ENCODE peak calls at places on chromosomes 1 and 21, in six cellular contexts. One of them, this sample, is unnamed.

GRCh38 chr1:208028526-208028925 is 117.6 kb upstream of the CD34 start:
- DNase-seq in lower lobe of right lung: no peak
- DNase-seq in ovary: no peak
- DNase-seq in PC-3: no peak
- DNase-seq in CD4-positive, alpha-beta T cell: no peak
- DNase-seq in foreskin keratinocyte: no peak
- DNase-seq in this sample: no peak

GRCh38 chr1:118075116-118075515 is 109.9 kb downstream of the SPAG17 start:
- DNase-seq in lower lobe of right lung: no peak
- DNase-seq in ovary: no peak
- DNase-seq in PC-3: peak; percentile 12
- DNase-seq in CD4-positive, alpha-beta T cell: no peak
- DNase-seq in foreskin keratinocyte: no peak
- DNase-seq in this sample: no peak

GRCh38 chr21:16377120-16377658 is 647.4 kb downstream of the USP25 start:
- DNase-seq in lower lobe of right lung: no peak
- DNase-seq in ovary: no peak
- DNase-seq in PC-3: no peak
- DNase-seq in CD4-positive, alpha-beta T cell: no peak
- DNase-seq in foreskin keratinocyte: no peak
- DNase-seq in this sample: no peak

GRCh38 chr1:18234790-18235242 is 127.2 kb downstream of the IGSF21 start:
- DNase-seq in lower lobe of right lung: no peak
- DNase-seq in ovary: no peak
- DNase-seq in PC-3: peak; percentile 64
- DNase-seq in CD4-positive, alpha-beta T cell: no peak
- DNase-seq in foreskin keratinocyte: peak; percentile 2
- DNase-seq in this sample: no peak

GRCh38 chr21:17818158-17819113 is 720 bp downstream of the C21orf91 start:
- DNase-seq in lower lobe of right lung: peak; percentile 61
- DNase-seq in ovary: peak; percentile 27
- DNase-seq in PC-3: peak; percentile 56
- DNase-seq in CD4-positive, alpha-beta T cell: peak; percentile 31
- DNase-seq in foreskin keratinocyte: no peak
- DNase-seq in this sample: peak; percentile 68

GRCh38 chr1:203325418-203326091 is 20.2 kb downstream of the BTG2 start:
- DNase-seq in lower lobe of right lung: peak; percentile 74
- DNase-seq in ovary: no peak
- DNase-seq in PC-3: no peak
- DNase-seq in CD4-positive, alpha-beta T cell: no peak
- DNase-seq in foreskin keratinocyte: no peak
- DNase-seq in this sample: peak; percentile 78

GRCh38 chr1:183277821-183278735 is 92.0 kb downstream of the LAMC2 start:
- DNase-seq in lower lobe of right lung: no peak
- DNase-seq in ovary: no peak
- DNase-seq in PC-3: no peak
- DNase-seq in CD4-positive, alpha-beta T cell: no peak
- DNase-seq in foreskin keratinocyte: no peak
- DNase-seq in this sample: no peak

GRCh38 chr1:199685369-199685768 is 342.1 kb upstream of the NR5A2 start:
- DNase-seq in lower lobe of right lung: no peak
- DNase-seq in ovary: no peak
- DNase-seq in PC-3: peak; percentile 61
- DNase-seq in CD4-positive, alpha-beta T cell: no peak
- DNase-seq in foreskin keratinocyte: peak; percentile 31
- DNase-seq in this sample: no peak

GRCh38 chr1:173870252-173871075 is 2.3 kb downstream of the ZBTB37 start:
- DNase-seq in lower lobe of right lung: no peak
- DNase-seq in ovary: no peak
- DNase-seq in PC-3: no peak
- DNase-seq in CD4-positive, alpha-beta T cell: no peak
- DNase-seq in foreskin keratinocyte: no peak
- DNase-seq in this sample: no peak

GRCh38 chr1:241972703-241973375 is 15.3 kb downstream of the BECN2 start:
- DNase-seq in lower lobe of right lung: no peak
- DNase-seq in ovary: no peak
- DNase-seq in PC-3: no peak
- DNase-seq in CD4-positive, alpha-beta T cell: no peak
- DNase-seq in foreskin keratinocyte: no peak
- DNase-seq in this sample: no peak

GRCh38 chr1:147238925-147239820 is 3.3 kb upstream of the CHD1L start:
- DNase-seq in lower lobe of right lung: no peak
- DNase-seq in ovary: no peak
- DNase-seq in PC-3: no peak
- DNase-seq in CD4-positive, alpha-beta T cell: no peak
- DNase-seq in foreskin keratinocyte: no peak
- DNase-seq in this sample: no peak

GRCh38 chr1:100440075-100440809 is 87.9 kb downstream of the CDC14A start:
- DNase-seq in lower lobe of right lung: no peak
- DNase-seq in ovary: no peak
- DNase-seq in PC-3: no peak
- DNase-seq in CD4-positive, alpha-beta T cell: peak; percentile 73
- DNase-seq in foreskin keratinocyte: no peak
- DNase-seq in this sample: no peak

GRCh38 chr1:32881871-32882850 is 4.1 kb upstream of the HPCA start:
- DNase-seq in lower lobe of right lung: no peak
- DNase-seq in ovary: no peak
- DNase-seq in PC-3: no peak
- DNase-seq in CD4-positive, alpha-beta T cell: no peak
- DNase-seq in foreskin keratinocyte: no peak
- DNase-seq in this sample: peak; percentile 76

GRCh38 chr1:174995121-174995520 is 4.6 kb upstream of the CACYBP start:
- DNase-seq in lower lobe of right lung: no peak
- DNase-seq in ovary: no peak
- DNase-seq in PC-3: peak; percentile 9
- DNase-seq in CD4-positive, alpha-beta T cell: no peak
- DNase-seq in foreskin keratinocyte: no peak
- DNase-seq in this sample: no peak

GRCh38 chr1:71170925-71171324 is 90.1 kb upstream of the ZRANB2 start:
- DNase-seq in lower lobe of right lung: no peak
- DNase-seq in ovary: no peak
- DNase-seq in PC-3: peak; percentile 7
- DNase-seq in CD4-positive, alpha-beta T cell: no peak
- DNase-seq in foreskin keratinocyte: no peak
- DNase-seq in this sample: no peak

GRCh38 chr21:26939532-26940181 is 27.2 kb downstream of the ADAMTS5 start:
- DNase-seq in lower lobe of right lung: no peak
- DNase-seq in ovary: peak; percentile 48
- DNase-seq in PC-3: peak; percentile 2
- DNase-seq in CD4-positive, alpha-beta T cell: no peak
- DNase-seq in foreskin keratinocyte: no peak
- DNase-seq in this sample: peak; percentile 24

GRCh38 chr1:20322825-20323612 is 32.3 kb downstream of the VWA5B1 start:
- DNase-seq in lower lobe of right lung: no peak
- DNase-seq in ovary: no peak
- DNase-seq in PC-3: no peak
- DNase-seq in CD4-positive, alpha-beta T cell: peak; percentile 24
- DNase-seq in foreskin keratinocyte: no peak
- DNase-seq in this sample: no peak

GRCh38 chr1:166273618-166274017 is 106.8 kb upstream of the FAM78B start:
- DNase-seq in lower lobe of right lung: no peak
- DNase-seq in ovary: no peak
- DNase-seq in PC-3: no peak
- DNase-seq in CD4-positive, alpha-beta T cell: no peak
- DNase-seq in foreskin keratinocyte: no peak
- DNase-seq in this sample: no peak

GRCh38 chr1:185439727-185440415 is 122.8 kb upstream of the IVNS1ABP start:
- DNase-seq in lower lobe of right lung: no peak
- DNase-seq in ovary: no peak
- DNase-seq in PC-3: peak; percentile 83
- DNase-seq in CD4-positive, alpha-beta T cell: no peak
- DNase-seq in foreskin keratinocyte: peak; percentile 88
- DNase-seq in this sample: no peak

GRCh38 chr1:248697907-248698306 is 4.7 kb downstream of the OR14I1 start:
- DNase-seq in lower lobe of right lung: no peak
- DNase-seq in ovary: no peak
- DNase-seq in PC-3: peak; percentile 25
- DNase-seq in CD4-positive, alpha-beta T cell: no peak
- DNase-seq in foreskin keratinocyte: no peak
- DNase-seq in this sample: no peak

GRCh38 chr1:36446261-36446660 is 4.0 kb downstream of the OSCP1 start:
- DNase-seq in lower lobe of right lung: no peak
- DNase-seq in ovary: no peak
- DNase-seq in PC-3: no peak
- DNase-seq in CD4-positive, alpha-beta T cell: no peak
- DNase-seq in foreskin keratinocyte: no peak
- DNase-seq in this sample: no peak

GRCh38 chr1:77846966-77847365 is 41.5 kb upstream of the NEXN start:
- DNase-seq in lower lobe of right lung: no peak
- DNase-seq in ovary: no peak
- DNase-seq in PC-3: no peak
- DNase-seq in CD4-positive, alpha-beta T cell: no peak
- DNase-seq in foreskin keratinocyte: no peak
- DNase-seq in this sample: no peak
- H3K27ac ChIP-seq in lower lobe of right lung: no peak overlapping the region
- H3K27ac ChIP-seq in ovary: no peak overlapping the region
- H3K27ac ChIP-seq in PC-3: no peak overlapping the region
- H3K27ac ChIP-seq in CD4-positive, alpha-beta T cell: no peak overlapping the region
- H3K27ac ChIP-seq in foreskin keratinocyte: no peak overlapping the region
- H3K27ac ChIP-seq in this sample: no peak overlapping the region

GRCh38 chr1:15515026-15515663 is 8.9 kb downstream of the CASP9 start:
- DNase-seq in lower lobe of right lung: no peak
- DNase-seq in ovary: peak; percentile 2
- DNase-seq in PC-3: peak; percentile 46
- DNase-seq in CD4-positive, alpha-beta T cell: no peak
- DNase-seq in foreskin keratinocyte: no peak
- DNase-seq in this sample: no peak
- H3K27ac ChIP-seq in lower lobe of right lung: no peak overlapping the region
- H3K27ac ChIP-seq in ovary: no peak overlapping the region
- H3K27ac ChIP-seq in PC-3: peak overlapping the region; percentile 43
- H3K27ac ChIP-seq in CD4-positive, alpha-beta T cell: no peak overlapping the region
- H3K27ac ChIP-seq in foreskin keratinocyte: no peak overlapping the region
- H3K27ac ChIP-seq in this sample: no peak overlapping the region

DNA sequence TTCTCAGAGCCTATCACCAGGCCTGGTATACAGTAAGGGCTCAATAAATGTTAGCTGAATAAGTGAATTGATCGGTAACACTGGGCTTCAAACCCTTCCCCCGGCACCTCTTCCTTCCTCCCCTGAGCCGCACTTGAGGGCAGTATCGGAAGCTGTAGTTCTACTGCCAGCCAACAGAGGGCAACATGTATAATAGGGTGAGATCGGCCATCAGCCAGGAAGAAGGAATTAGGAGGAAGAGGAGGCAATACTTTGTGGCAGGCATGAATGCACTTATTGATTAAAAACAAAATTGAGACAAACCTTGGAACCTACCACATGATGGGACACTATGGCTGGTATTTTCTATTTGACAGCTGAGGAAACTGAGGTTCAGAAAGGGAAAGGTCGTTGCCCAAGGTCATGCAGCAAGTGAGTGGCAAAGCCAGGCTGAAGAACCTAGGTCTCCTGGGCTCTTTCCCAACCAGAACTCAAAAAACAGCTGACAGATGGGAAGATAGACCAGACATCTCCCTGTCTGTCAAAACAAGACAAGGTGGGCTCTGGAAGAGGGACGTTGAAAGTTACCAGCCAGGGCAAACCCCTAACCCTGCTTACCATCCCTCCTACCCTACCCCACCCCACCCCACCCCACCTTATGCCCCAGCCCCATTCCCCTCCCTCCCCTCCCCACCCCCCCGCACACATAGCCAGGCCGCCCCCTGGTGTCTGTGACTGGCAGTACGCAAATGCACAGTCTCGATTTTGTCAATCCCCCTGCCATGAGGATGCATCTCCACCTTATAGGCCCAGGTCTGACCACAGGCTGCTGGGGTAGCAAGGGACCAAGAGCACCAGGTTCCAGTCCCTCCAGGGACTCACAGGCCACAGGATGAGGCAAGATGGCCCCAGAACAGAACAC is 107.3 kb upstream of the RUNX3 start:
- DNase-seq in lower lobe of right lung: no peak
- DNase-seq in ovary: no peak
- DNase-seq in PC-3: peak; percentile 68
- DNase-seq in CD4-positive, alpha-beta T cell: peak; percentile 60
- DNase-seq in foreskin keratinocyte: no peak
- DNase-seq in this sample: no peak
- H3K27ac ChIP-seq in lower lobe of right lung: no peak overlapping the region
- H3K27ac ChIP-seq in ovary: no peak overlapping the region
- H3K27ac ChIP-seq in PC-3: no peak overlapping the region
- H3K27ac ChIP-seq in CD4-positive, alpha-beta T cell: no peak overlapping the region
- H3K27ac ChIP-seq in foreskin keratinocyte: no peak overlapping the region
- H3K27ac ChIP-seq in this sample: no peak overlapping the region

DNA sequence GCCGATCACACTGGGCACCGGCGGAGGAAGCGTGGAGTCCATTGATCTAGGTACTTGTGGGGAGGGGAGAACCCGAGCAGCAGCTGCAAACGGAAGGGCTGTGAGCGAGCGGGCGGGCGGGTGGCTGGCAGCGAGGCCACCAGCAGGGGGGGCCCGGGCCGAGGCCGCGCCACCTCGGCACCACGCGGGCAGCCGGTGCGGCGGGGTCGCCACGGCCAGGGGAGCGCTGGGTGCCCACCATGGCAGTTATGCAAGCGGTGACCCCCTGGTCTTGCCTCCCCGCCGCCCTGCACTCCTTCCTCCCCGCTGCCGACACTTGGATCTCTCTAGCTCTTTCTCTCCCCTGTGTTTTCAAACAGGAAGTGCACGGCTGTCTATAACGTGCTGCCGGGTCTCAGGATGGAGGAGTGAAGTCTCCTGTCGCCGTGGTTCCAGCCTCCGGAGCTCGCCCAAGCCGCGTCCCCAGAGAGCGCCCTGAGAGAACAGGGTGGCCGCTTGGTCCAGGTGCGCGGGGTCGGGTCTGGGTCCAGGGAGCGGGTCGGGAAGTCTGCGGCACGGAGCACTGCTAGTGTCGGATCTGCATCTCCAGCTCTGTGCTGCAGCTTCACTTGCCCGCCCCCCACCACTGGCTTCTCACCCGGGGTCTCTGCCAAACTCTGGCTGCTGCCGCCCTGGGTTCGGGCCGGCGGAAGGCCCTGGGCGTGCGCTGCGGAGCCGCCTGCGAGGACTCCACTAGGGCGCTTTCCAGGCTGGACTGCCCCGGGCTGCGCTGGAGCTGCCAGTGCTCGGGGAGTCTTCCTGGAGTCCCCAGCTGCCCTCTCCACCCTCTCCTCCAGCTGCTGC is 22.7 kb downstream of the LRRC8D start:
- DNase-seq in lower lobe of right lung: peak; percentile 79
- DNase-seq in ovary: peak; percentile 58
- DNase-seq in PC-3: peak; percentile 67
- DNase-seq in CD4-positive, alpha-beta T cell: peak; percentile 68
- DNase-seq in foreskin keratinocyte: peak; percentile 30
- DNase-seq in this sample: peak; percentile 69
- H3K27ac ChIP-seq in lower lobe of right lung: peak overlapping the region; percentile 74
- H3K27ac ChIP-seq in ovary: peak overlapping the region; percentile 28
- H3K27ac ChIP-seq in PC-3: peak overlapping the region; percentile 58
- H3K27ac ChIP-seq in CD4-positive, alpha-beta T cell: peak overlapping the region; percentile 90
- H3K27ac ChIP-seq in foreskin keratinocyte: peak overlapping the region; percentile 52
- H3K27ac ChIP-seq in this sample: peak overlapping the region; percentile 21